ENCODE peak calls at places on chromosomes 11 and 22, in six cellular contexts. One of them, this sample, is unnamed.
A peak's percentile ranks its signal among the peaks of the same experiment; 100 is the strongest.

GRCh38 chr22:23784215-23784732 is 2.5 kb upstream of the SMARCB1 start:
- DNase-seq in right atrium auricular region: no peak
- DNase-seq in non-pigmented ciliary epithelial cell: no peak
- DNase-seq in stimulated activated CD4-positive, alpha-beta T cell treated with anti-CD3 and anti-CD28 coated beads, Interleukin-4, amount 100 ng/mL, for 1 hour: no peak
- DNase-seq in AML-193: no peak
- DNase-seq in GM23338: no peak
- DNase-seq in this sample: no peak

GRCh38 chr11:7575841-7576451 is 62.1 kb downstream of the PPFIBP2 start:
- DNase-seq in non-pigmented ciliary epithelial cell: no peak
- DNase-seq in stimulated activated CD4-positive, alpha-beta T cell treated with anti-CD3 and anti-CD28 coated beads, Interleukin-4, amount 100 ng/mL, for 1 hour: no peak
- DNase-seq in GM23338: no peak
- DNase-seq in AML-193: no peak
- DNase-seq in right atrium auricular region: no peak
- DNase-seq in this sample: peak; percentile 86

GRCh38 chr22:21829523-21829922 is 37.9 kb downstream of the MAPK1 start:
- DNase-seq in GM23338: no peak
- DNase-seq in right atrium auricular region: no peak
- DNase-seq in AML-193: no peak
- DNase-seq in stimulated activated CD4-positive, alpha-beta T cell treated with anti-CD3 and anti-CD28 coated beads, Interleukin-4, amount 100 ng/mL, for 1 hour: no peak
- DNase-seq in non-pigmented ciliary epithelial cell: no peak
- DNase-seq in this sample: no peak

GRCh38 chr22:44570476-44571445 is 72.7 kb upstream of the RTL6 start:
- DNase-seq in right atrium auricular region: no peak
- DNase-seq in AML-193: no peak
- DNase-seq in stimulated activated CD4-positive, alpha-beta T cell treated with anti-CD3 and anti-CD28 coated beads, Interleukin-4, amount 100 ng/mL, for 1 hour: no peak
- DNase-seq in non-pigmented ciliary epithelial cell: no peak
- DNase-seq in GM23338: no peak
- DNase-seq in this sample: no peak

GRCh38 chr11:74689666-74690065 is 41.6 kb downstream of the CHRDL2 start:
- DNase-seq in non-pigmented ciliary epithelial cell: no peak
- DNase-seq in right atrium auricular region: no peak
- DNase-seq in GM23338: no peak
- DNase-seq in AML-193: no peak
- DNase-seq in stimulated activated CD4-positive, alpha-beta T cell treated with anti-CD3 and anti-CD28 coated beads, Interleukin-4, amount 100 ng/mL, for 1 hour: no peak
- DNase-seq in this sample: no peak

GRCh38 chr11:83087035-83087434 is 15.3 kb upstream of the RAB30 start:
- DNase-seq in GM23338: no peak
- DNase-seq in stimulated activated CD4-positive, alpha-beta T cell treated with anti-CD3 and anti-CD28 coated beads, Interleukin-4, amount 100 ng/mL, for 1 hour: no peak
- DNase-seq in right atrium auricular region: no peak
- DNase-seq in AML-193: peak; percentile 45
- DNase-seq in non-pigmented ciliary epithelial cell: no peak
- DNase-seq in this sample: no peak

GRCh38 chr11:100072131-100072530 is 615.0 kb upstream of the ARHGAP42 start:
- DNase-seq in non-pigmented ciliary epithelial cell: no peak
- DNase-seq in stimulated activated CD4-positive, alpha-beta T cell treated with anti-CD3 and anti-CD28 coated beads, Interleukin-4, amount 100 ng/mL, for 1 hour: no peak
- DNase-seq in AML-193: no peak
- DNase-seq in right atrium auricular region: no peak
- DNase-seq in GM23338: peak; percentile 28
- DNase-seq in this sample: no peak

GRCh38 chr11:6622261-6623171 is 3.3 kb upstream of the TPP1 start:
- DNase-seq in AML-193: no peak
- DNase-seq in right atrium auricular region: no peak
- DNase-seq in non-pigmented ciliary epithelial cell: no peak
- DNase-seq in stimulated activated CD4-positive, alpha-beta T cell treated with anti-CD3 and anti-CD28 coated beads, Interleukin-4, amount 100 ng/mL, for 1 hour: no peak
- DNase-seq in GM23338: no peak
- DNase-seq in this sample: no peak

GRCh38 chr11:62505112-62505783 is 41.4 kb downstream of the AHNAK start:
- DNase-seq in right atrium auricular region: no peak
- DNase-seq in non-pigmented ciliary epithelial cell: no peak
- DNase-seq in GM23338: peak; percentile 92
- DNase-seq in stimulated activated CD4-positive, alpha-beta T cell treated with anti-CD3 and anti-CD28 coated beads, Interleukin-4, amount 100 ng/mL, for 1 hour: no peak
- DNase-seq in AML-193: no peak
- DNase-seq in this sample: no peak

GRCh38 chr22:42919199-42919598 is 62.1 kb upstream of the ARFGAP3 start:
- DNase-seq in AML-193: no peak
- DNase-seq in GM23338: no peak
- DNase-seq in right atrium auricular region: no peak
- DNase-seq in stimulated activated CD4-positive, alpha-beta T cell treated with anti-CD3 and anti-CD28 coated beads, Interleukin-4, amount 100 ng/mL, for 1 hour: no peak
- DNase-seq in non-pigmented ciliary epithelial cell: no peak
- DNase-seq in this sample: no peak

GRCh38 chr11:43845816-43846215 is 34.8 kb upstream of the ALKBH3 start:
- DNase-seq in stimulated activated CD4-positive, alpha-beta T cell treated with anti-CD3 and anti-CD28 coated beads, Interleukin-4, amount 100 ng/mL, for 1 hour: no peak
- DNase-seq in right atrium auricular region: no peak
- DNase-seq in AML-193: no peak
- DNase-seq in non-pigmented ciliary epithelial cell: no peak
- DNase-seq in GM23338: no peak
- DNase-seq in this sample: no peak

GRCh38 chr11:111438846-111439520 is 59.9 kb upstream of the POU2AF1 start:
- DNase-seq in AML-193: no peak
- DNase-seq in non-pigmented ciliary epithelial cell: no peak
- DNase-seq in GM23338: no peak
- DNase-seq in right atrium auricular region: no peak
- DNase-seq in stimulated activated CD4-positive, alpha-beta T cell treated with anti-CD3 and anti-CD28 coated beads, Interleukin-4, amount 100 ng/mL, for 1 hour: no peak
- DNase-seq in this sample: no peak

GRCh38 chr11:114257621-114258558 is 38.3 kb upstream of the NNMT start:
- DNase-seq in stimulated activated CD4-positive, alpha-beta T cell treated with anti-CD3 and anti-CD28 coated beads, Interleukin-4, amount 100 ng/mL, for 1 hour: no peak
- DNase-seq in right atrium auricular region: peak; percentile 80
- DNase-seq in GM23338: peak; percentile 33
- DNase-seq in AML-193: no peak
- DNase-seq in non-pigmented ciliary epithelial cell: no peak
- DNase-seq in this sample: no peak

GRCh38 chr22:27593378-27593777 is 208.2 kb downstream of the MN1 start:
- DNase-seq in AML-193: no peak
- DNase-seq in GM23338: no peak
- DNase-seq in right atrium auricular region: no peak
- DNase-seq in non-pigmented ciliary epithelial cell: no peak
- DNase-seq in stimulated activated CD4-positive, alpha-beta T cell treated with anti-CD3 and anti-CD28 coated beads, Interleukin-4, amount 100 ng/mL, for 1 hour: no peak
- DNase-seq in this sample: no peak

GRCh38 chr11:38019072-38019775 is 1421.2 kb upstream of the RAG2 start:
- DNase-seq in AML-193: no peak
- DNase-seq in non-pigmented ciliary epithelial cell: no peak
- DNase-seq in right atrium auricular region: no peak
- DNase-seq in GM23338: peak; percentile 20
- DNase-seq in stimulated activated CD4-positive, alpha-beta T cell treated with anti-CD3 and anti-CD28 coated beads, Interleukin-4, amount 100 ng/mL, for 1 hour: no peak
- DNase-seq in this sample: no peak

GRCh38 chr11:86230196-86230813 is 14.2 kb upstream of the EED start:
- DNase-seq in non-pigmented ciliary epithelial cell: no peak
- DNase-seq in stimulated activated CD4-positive, alpha-beta T cell treated with anti-CD3 and anti-CD28 coated beads, Interleukin-4, amount 100 ng/mL, for 1 hour: no peak
- DNase-seq in GM23338: no peak
- DNase-seq in right atrium auricular region: no peak
- DNase-seq in AML-193: no peak
- DNase-seq in this sample: no peak

GRCh38 chr22:23286296-23286695 is 106.0 kb downstream of the BCR start:
- DNase-seq in stimulated activated CD4-positive, alpha-beta T cell treated with anti-CD3 and anti-CD28 coated beads, Interleukin-4, amount 100 ng/mL, for 1 hour: no peak
- DNase-seq in GM23338: no peak
- DNase-seq in AML-193: no peak
- DNase-seq in non-pigmented ciliary epithelial cell: no peak
- DNase-seq in right atrium auricular region: no peak
- DNase-seq in this sample: no peak

GRCh38 chr22:36323182-36323854 is 64.4 kb downstream of the MYH9 start:
- DNase-seq in right atrium auricular region: peak; percentile 93
- DNase-seq in stimulated activated CD4-positive, alpha-beta T cell treated with anti-CD3 and anti-CD28 coated beads, Interleukin-4, amount 100 ng/mL, for 1 hour: no peak
- DNase-seq in AML-193: no peak
- DNase-seq in non-pigmented ciliary epithelial cell: no peak
- DNase-seq in GM23338: no peak
- DNase-seq in this sample: no peak

GRCh38 chr11:67057410-67057757 is 737 bp downstream of the RHOD start:
- DNase-seq in AML-193: no peak
- DNase-seq in GM23338: no peak
- DNase-seq in right atrium auricular region: no peak
- DNase-seq in non-pigmented ciliary epithelial cell: no peak
- DNase-seq in stimulated activated CD4-positive, alpha-beta T cell treated with anti-CD3 and anti-CD28 coated beads, Interleukin-4, amount 100 ng/mL, for 1 hour: no peak
- DNase-seq in this sample: no peak

GRCh38 chr22:19398680-19399079 is 32.9 kb downstream of the HIRA start:
- DNase-seq in GM23338: no peak
- DNase-seq in AML-193: no peak
- DNase-seq in non-pigmented ciliary epithelial cell: no peak
- DNase-seq in right atrium auricular region: no peak
- DNase-seq in stimulated activated CD4-positive, alpha-beta T cell treated with anti-CD3 and anti-CD28 coated beads, Interleukin-4, amount 100 ng/mL, for 1 hour: no peak
- DNase-seq in this sample: no peak

GRCh38 chr11:62020661-62021060 is 53.2 kb upstream of the FTH1 start:
- DNase-seq in stimulated activated CD4-positive, alpha-beta T cell treated with anti-CD3 and anti-CD28 coated beads, Interleukin-4, amount 100 ng/mL, for 1 hour: no peak
- DNase-seq in AML-193: no peak
- DNase-seq in right atrium auricular region: no peak
- DNase-seq in non-pigmented ciliary epithelial cell: no peak
- DNase-seq in GM23338: no peak
- DNase-seq in this sample: no peak

GRCh38 chr11:61460474-61460881 is 30.6 kb downstream of the SDHAF2 start:
- DNase-seq in stimulated activated CD4-positive, alpha-beta T cell treated with anti-CD3 and anti-CD28 coated beads, Interleukin-4, amount 100 ng/mL, for 1 hour: no peak
- DNase-seq in AML-193: no peak
- DNase-seq in non-pigmented ciliary epithelial cell: no peak
- DNase-seq in GM23338: no peak
- DNase-seq in right atrium auricular region: no peak
- DNase-seq in this sample: no peak

GRCh38 chr22:35380537-35381423 is at the start of gene HMOX1:
- DNase-seq in non-pigmented ciliary epithelial cell: peak; percentile 20
- DNase-seq in GM23338: peak; percentile 91
- DNase-seq in AML-193: peak; percentile 78
- DNase-seq in stimulated activated CD4-positive, alpha-beta T cell treated with anti-CD3 and anti-CD28 coated beads, Interleukin-4, amount 100 ng/mL, for 1 hour: peak; percentile 46
- DNase-seq in right atrium auricular region: peak; percentile 97
- DNase-seq in this sample: peak; percentile 96

GRCh38 chr11:68825603-68826002 is 16.1 kb downstream of the CPT1A start:
- DNase-seq in non-pigmented ciliary epithelial cell: no peak
- DNase-seq in AML-193: no peak
- DNase-seq in GM23338: peak; percentile 46
- DNase-seq in right atrium auricular region: no peak
- DNase-seq in stimulated activated CD4-positive, alpha-beta T cell treated with anti-CD3 and anti-CD28 coated beads, Interleukin-4, amount 100 ng/mL, for 1 hour: peak; percentile 55
- DNase-seq in this sample: no peak

GRCh38 chr11:1761110-1761856 is 2.4 kb downstream of the CTSD start:
- DNase-seq in non-pigmented ciliary epithelial cell: no peak
- DNase-seq in GM23338: no peak
- DNase-seq in stimulated activated CD4-positive, alpha-beta T cell treated with anti-CD3 and anti-CD28 coated beads, Interleukin-4, amount 100 ng/mL, for 1 hour: no peak
- DNase-seq in AML-193: no peak
- DNase-seq in right atrium auricular region: no peak
- DNase-seq in this sample: no peak

GRCh38 chr11:64990222-64990918 is 6.4 kb downstream of the BATF2 start:
- DNase-seq in non-pigmented ciliary epithelial cell: no peak
- DNase-seq in stimulated activated CD4-positive, alpha-beta T cell treated with anti-CD3 and anti-CD28 coated beads, Interleukin-4, amount 100 ng/mL, for 1 hour: no peak
- DNase-seq in GM23338: no peak
- DNase-seq in right atrium auricular region: peak; percentile 73
- DNase-seq in AML-193: peak; percentile 28
- DNase-seq in this sample: no peak

GRCh38 chr11:93740802-93741093 is 547 bp downstream of the TAF1D start:
- DNase-seq in AML-193: peak; percentile 48
- DNase-seq in non-pigmented ciliary epithelial cell: no peak
- DNase-seq in right atrium auricular region: peak; percentile 69
- DNase-seq in stimulated activated CD4-positive, alpha-beta T cell treated with anti-CD3 and anti-CD28 coated beads, Interleukin-4, amount 100 ng/mL, for 1 hour: peak; percentile 66
- DNase-seq in GM23338: peak; percentile 63
- DNase-seq in this sample: no peak

GRCh38 chr11:33448461-33449130 is 191.4 kb downstream of the HIPK3 start:
- DNase-seq in non-pigmented ciliary epithelial cell: no peak
- DNase-seq in AML-193: no peak
- DNase-seq in stimulated activated CD4-positive, alpha-beta T cell treated with anti-CD3 and anti-CD28 coated beads, Interleukin-4, amount 100 ng/mL, for 1 hour: no peak
- DNase-seq in right atrium auricular region: no peak
- DNase-seq in GM23338: no peak
- DNase-seq in this sample: no peak

GRCh38 chr11:117443269-117444186 is 115.9 kb downstream of the CEP164 start:
- DNase-seq in non-pigmented ciliary epithelial cell: peak; percentile 5
- DNase-seq in right atrium auricular region: peak; percentile 65
- DNase-seq in AML-193: no peak
- DNase-seq in GM23338: peak; percentile 87
- DNase-seq in stimulated activated CD4-positive, alpha-beta T cell treated with anti-CD3 and anti-CD28 coated beads, Interleukin-4, amount 100 ng/mL, for 1 hour: no peak
- DNase-seq in this sample: no peak

This sample was measured in osteocyte.